ENCODE peak calls at places on chromosomes 13 and 19, in six cellular contexts. D is vagina; A is cardiac muscle cell; T is CD8-positive, alpha-beta T cell; P is WERI-Rb-1; X is breast epithelium. Q is an unnamed sample. For H3K9me3, the result is how much of the 10 kb centered on the place peaks cover.

GRCh38 chr19:41706741-41707501 is 1.5 kb upstream of the CEACAM5 start:
- DNase-seq in D (peak), A (peak), T (peak), P (peak), X (no peak), Q (peak)

GRCh38 chr13:36030670-36031331 is 100.4 kb downstream of the DCLK1 start:
- DNase-seq in D (no peak), A (peak), T (no peak), P (no peak), X (no peak), Q (no peak)

GRCh38 chr13:50575138-50575537 is 268.4 kb downstream of the DLEU7 start:
- DNase-seq in D (no peak), A (no peak), T (no peak), P (no peak), X (no peak), Q (no peak)

GRCh38 chr13:97429681-97430081 is 4.3 kb upstream of the RAP2A start:
- DNase-seq in D (no peak), A (peak), T (no peak), P (no peak), X (no peak), Q (no peak)

GRCh38 chr13:95059306-95059705 is 241.9 kb downstream of the ABCC4 start:
- DNase-seq in D (no peak), A (no peak), T (no peak), P (no peak), X (no peak), Q (no peak)

GRCh38 chr19:27689734-27690241 is 1523.2 kb downstream of the UQCRFS1 start:
- DNase-seq in D (peak), A (no peak), T (no peak), P (no peak), X (no peak), Q (no peak)

GRCh38 chr19:10112895-10113591 is 1.6 kb downstream of the P2RY11 start:
- DNase-seq in D (peak), A (peak), T (peak), P (peak), X (no peak), Q (peak)

GRCh38 chr19:44050740-44051653 is 839 bp upstream of the ZNF223 start:
- DNase-seq in D (no peak), A (peak), T (peak), P (peak), X (no peak), Q (no peak)

GRCh38 chr19:39709026-39709872 is 5.0 kb downstream of the LGALS14 start:
- DNase-seq in D (no peak), A (no peak), T (no peak), P (no peak), X (no peak), Q (no peak)

GRCh38 chr13:24282256-24282655 is 27.1 kb upstream of the C1QTNF9 start:
- DNase-seq in D (no peak), A (no peak), T (no peak), P (no peak), X (no peak), Q (no peak)

GRCh38 chr13:108322206-108322824 is 52.8 kb downstream of the TNFSF13B start:
- DNase-seq in D (no peak), A (peak), T (no peak), P (no peak), X (no peak), Q (no peak)

GRCh38 chr19:48591021-48591420 is 15.5 kb upstream of the SPACA4 start:
- DNase-seq in D (no peak), A (peak), T (no peak), P (no peak), X (no peak), Q (no peak)

GRCh38 chr13:56558698-56559320 is 581.9 kb upstream of the PRR20A start:
- DNase-seq in D (no peak), A (no peak), T (no peak), P (no peak), X (no peak), Q (no peak)

GRCh38 chr13:62875118-62875640 is 1459.5 kb upstream of the PCDH20 start:
- DNase-seq in D (no peak), A (no peak), T (no peak), P (no peak), X (no peak), Q (no peak)

GRCh38 chr13:45747071-45747470 is 45.0 kb downstream of the CBY2 start:
- DNase-seq in D (no peak), A (no peak), T (no peak), P (no peak), X (no peak), Q (no peak)

GRCh38 chr13:71751074-71751473 is 115.9 kb downstream of the DACH1 start:
- DNase-seq in D (no peak), A (no peak), T (no peak), P (no peak), X (no peak), Q (no peak)

GRCh38 chr19:3573162-3573857 is 566 bp downstream of the HMG20B start:
- DNase-seq in D (no peak), A (no peak), T (peak), P (no peak), X (no peak), Q (no peak)

GRCh38 chr13:78121459-78122348 is 203.1 kb upstream of the EDNRB start:
- DNase-seq in D (no peak), A (peak), T (no peak), P (peak), X (no peak), Q (no peak)

GRCh38 chr19:9847087-9847671 is 12.1 kb downstream of the PIN1 start:
- DNase-seq in D (no peak), A (peak), T (peak), P (peak), X (no peak), Q (peak)

GRCh38 chr19:33208371-33208770 is 14.2 kb downstream of the LRP3 start:
- DNase-seq in D (no peak), A (no peak), T (no peak), P (no peak), X (no peak), Q (no peak)

GRCh38 chr19:51479531-51480331 is 1.4 kb downstream of the CEACAM18 start:
- DNase-seq in D (no peak), A (no peak), T (no peak), P (no peak), X (no peak), Q (no peak)

GRCh38 chr13:99442273-99442895 is 58.9 kb upstream of the TM9SF2 start:
- DNase-seq in D (no peak), A (peak), T (no peak), P (peak), X (no peak), Q (no peak)

GRCh38 chr13:44364601-44365000 is 9.0 kb upstream of the SERP2 start:
- DNase-seq in D (no peak), A (peak), T (no peak), P (no peak), X (no peak), Q (no peak)

GRCh38 chr13:49256841-49257240 is 9.1 kb downstream of the CDADC1 start:
- DNase-seq in D (no peak), A (peak), T (no peak), P (no peak), X (no peak), Q (no peak)

GRCh38 chr13:20354722-20355121 is 122.6 kb upstream of the GJB6 start:
- DNase-seq in D (no peak), A (no peak), T (no peak), P (no peak), X (no peak), Q (no peak)

GRCh38 chr13:91716436-91717065 is 318.1 kb downstream of the GPC5 start:
- DNase-seq in D (no peak), A (no peak), T (no peak), P (no peak), X (no peak), Q (no peak)

GRCh38 chr13:109408596-109409382 is 377.6 kb downstream of the IRS2 start:
- DNase-seq in D (no peak), A (peak), T (no peak), P (no peak), X (no peak), Q (no peak)

GRCh38 chr19:2389594-2389993 is 29.5 kb downstream of the TMPRSS9 start:
- DNase-seq in D (no peak), A (no peak), T (no peak), P (no peak), X (no peak), Q (no peak)

GRCh38 chr19:2387367-2388288 is 27.6 kb downstream of the TMPRSS9 start:
- DNase-seq in D (no peak), A (no peak), T (no peak), P (peak), X (no peak), Q (no peak)

GRCh38 chr19:2381151-2381822 is 21.2 kb downstream of the TMPRSS9 start:
- DNase-seq in D (no peak), A (peak), T (no peak), P (no peak), X (no peak), Q (no peak)

GRCh38 chr19:2382530-2383222 is 22.6 kb downstream of the TMPRSS9 start:
- DNase-seq in D (no peak), A (no peak), T (no peak), P (no peak), X (no peak), Q (no peak)

DNA sequence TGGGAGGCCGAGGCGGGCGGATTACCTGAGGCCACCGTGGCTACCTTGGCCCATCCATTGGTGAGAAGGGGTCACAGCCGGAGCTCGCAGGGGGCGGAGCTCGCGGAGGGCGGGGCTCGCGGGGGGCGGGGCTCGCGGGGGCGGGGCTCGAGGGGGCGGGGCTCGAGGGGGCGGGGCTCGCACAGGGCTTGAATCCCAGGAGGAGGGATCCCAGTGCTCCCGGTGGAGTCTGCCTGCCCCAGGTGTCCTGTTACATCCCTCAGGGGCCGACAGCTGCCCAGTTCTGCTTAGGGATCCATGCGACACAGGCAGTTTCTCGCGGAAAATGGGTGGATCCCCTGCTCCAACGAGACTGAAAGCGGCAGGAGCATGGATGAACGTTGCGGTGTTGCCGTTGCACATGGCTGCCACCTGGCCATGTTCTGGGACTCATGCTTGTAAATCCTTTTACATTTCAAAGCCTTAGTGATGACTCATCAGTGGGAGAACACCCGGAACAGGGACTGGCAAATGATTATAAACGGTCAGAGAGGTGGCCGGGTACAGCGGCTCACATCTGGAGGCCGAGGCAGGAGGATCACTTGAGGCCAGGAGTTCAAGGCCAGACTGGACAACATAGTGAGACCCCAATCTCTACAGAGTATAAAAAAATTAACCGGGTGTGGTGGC is 25.1 kb downstream of the TMPRSS9 start:
- DNase-seq in D (no peak), A (peak), T (no peak), P (peak), X (peak), Q (no peak)
- H3K27ac ChIP-seq in D (no peak), A (no peak), T (no peak), P (peak), X (no peak), Q (no peak)

GRCh38 chr19:680287-681028 is 4.3 kb downstream of the FSTL3 start:
- DNase-seq in D (peak), A (peak), T (peak), P (peak), X (peak), Q (peak)
- TF ChIP-seq CTCF in D (no peak), A (peak), T (peak), P (peak), X (no peak), Q (no peak)

GRCh38 chr19:56619131-56619530 is 23.8 kb upstream of the SMIM17 start:
- DNase-seq in D (no peak), A (no peak), T (no peak), P (no peak), X (no peak), Q (no peak)
- H3K9me3 ChIP-seq in D (under half), A (under half), T (half or more), P (under half), X (under half), Q (half or more)

GRCh38 chr13:40969169-40969901 is 49.8 kb downstream of the ELF1 start:
- DNase-seq in D (no peak), A (no peak), T (no peak), P (no peak), X (no peak), Q (no peak)
- H3K27ac ChIP-seq in D (no peak), A (no peak), T (no peak), P (no peak), X (no peak), Q (no peak)

GRCh38 chr19:47002106-47002766 is 17.4 kb upstream of the NPAS1 start:
- DNase-seq in D (no peak), A (no peak), T (no peak), P (no peak), X (no peak), Q (no peak)
- TF ChIP-seq CTCF in D (no peak), A (peak), T (no peak), P (no peak), X (no peak), Q (no peak)

GRCh38 chr19:37128821-37129177 is 43.7 kb downstream of the ZNF585A start:
- DNase-seq in D (no peak), A (no peak), T (no peak), P (no peak), X (no peak), Q (no peak)

DNA sequence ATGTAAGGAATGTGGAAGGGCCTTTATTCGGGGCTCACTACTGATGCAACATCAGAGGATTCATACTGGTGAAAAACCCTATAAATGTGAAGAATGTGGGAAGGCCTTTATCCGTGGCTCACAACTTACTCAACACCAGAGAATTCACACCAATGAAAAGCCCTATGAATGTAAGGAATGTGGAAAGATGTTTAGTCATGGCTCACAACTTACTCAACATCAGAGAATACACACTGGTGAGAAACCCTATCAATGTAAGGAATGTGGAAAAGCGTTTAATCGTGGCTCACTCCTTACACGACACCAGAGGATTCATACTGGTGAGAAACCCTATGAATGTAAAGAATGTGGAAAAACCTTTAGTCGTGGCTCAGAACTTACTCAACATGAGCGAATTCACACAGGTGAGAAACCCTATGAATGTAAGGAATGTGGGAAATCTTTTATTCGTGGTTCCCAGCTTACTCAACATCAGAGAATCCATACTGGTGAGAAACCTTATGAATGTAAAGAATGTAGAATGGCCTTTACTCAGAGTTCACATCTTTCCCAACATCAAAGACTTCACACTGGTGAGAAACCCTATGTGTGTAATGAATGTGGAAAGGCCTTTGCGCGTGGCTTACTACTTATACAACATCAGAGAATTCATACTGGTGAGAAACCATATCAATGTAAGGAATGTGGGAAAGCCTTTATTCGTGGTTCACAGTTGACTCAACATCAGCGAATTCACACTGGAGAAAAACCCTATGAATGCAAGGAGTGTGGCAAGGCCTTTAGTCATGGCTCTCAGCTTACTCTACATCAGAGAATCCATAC is 44.3 kb downstream of the ZNF585A start:
- DNase-seq in D (no peak), A (no peak), T (no peak), P (no peak), X (no peak), Q (no peak)
- H3K9me3 ChIP-seq in D (half or more), A (under half), T (half or more), P (half or more), X (half or more), Q (half or more)

GRCh38 chr13:80630685-80631121 is 289.8 kb upstream of the SPRY2 start:
- DNase-seq in D (no peak), A (peak), T (no peak), P (no peak), X (no peak), Q (no peak)
- H3K27ac ChIP-seq in D (no peak), A (no peak), T (no peak), P (no peak), X (peak), Q (no peak)

GRCh38 chr13:66296875-66297274 is 933.3 kb downstream of the PCDH9 start:
- DNase-seq in D (no peak), A (no peak), T (no peak), P (no peak), X (no peak), Q (no peak)

GRCh38 chr13:66301482-66301881 is 928.7 kb downstream of the PCDH9 start:
- DNase-seq in D (no peak), A (no peak), T (no peak), P (no peak), X (no peak), Q (no peak)

GRCh38 chr13:66296328-66296727 is 933.8 kb downstream of the PCDH9 start:
- DNase-seq in D (no peak), A (no peak), T (no peak), P (no peak), X (no peak), Q (no peak)
- TF ChIP-seq CTCF in D (no peak), A (no peak), T (no peak), P (no peak), X (no peak), Q (no peak)

DNA sequence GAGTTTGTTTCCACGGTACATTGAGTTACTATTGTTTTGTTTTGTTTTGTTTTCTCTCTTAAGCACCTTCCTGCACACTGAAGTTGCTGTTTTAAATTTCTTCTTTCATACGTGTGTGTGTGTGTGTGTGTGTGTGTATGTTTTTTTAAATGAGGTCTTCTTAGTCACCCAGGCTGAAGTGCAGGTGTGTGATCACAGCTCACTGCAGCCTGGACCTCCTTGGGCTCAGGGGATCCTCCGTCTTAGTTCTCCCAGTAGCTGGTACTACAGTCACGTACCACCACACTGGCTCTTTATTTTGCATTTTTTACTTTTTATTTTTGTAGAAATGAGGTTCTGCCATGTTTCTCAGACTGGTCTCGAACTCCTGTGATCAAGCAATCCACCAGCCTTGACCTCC is 20.8 kb upstream of the ZNF429 start:
- DNase-seq in D (no peak), A (no peak), T (no peak), P (no peak), X (no peak), Q (no peak)
- H3K9me3 ChIP-seq in D (under half), A (under half), T (under half), P (under half), X (under half), Q (under half)

Q was measured in CD4-positive, alpha-beta T cell.